ENCODE peak calls at places on chromosomes 11 and 22, in seven cellular contexts. E, L, R, A, V, K and S are unnamed samples.

GRCh38 chr11:112961146-112961668 is at the start of gene NCAM1:
- DNase-seq in A (no peak), L (peak; percentile 51), K (peak; percentile 3), E (peak; percentile 88), R (peak; percentile 90), V (peak; percentile 82), S (peak; percentile 96)

GRCh38 chr11:112540261-112540660 is 279.6 kb upstream of the PLET1 start:
- DNase-seq in R (no peak), V (no peak), K (no peak), E (no peak), L (no peak), A (no peak), S (no peak)

GRCh38 chr11:118180300-118180703 is 3.9 kb upstream of the SCN2B start:
- DNase-seq in A (no peak), R (peak; percentile 48), V (peak; percentile 76), E (peak; percentile 86), L (peak; percentile 26), K (no peak), S (peak; percentile 30)

GRCh38 chr11:126452718-126453117 is 97.2 kb downstream of the ST3GAL4 start:
- DNase-seq in L (no peak), A (no peak), R (no peak), K (no peak), V (no peak), E (no peak), S (no peak)

GRCh38 chr22:41478891-41479521 is 10.1 kb downstream of the ACO2 start:
- DNase-seq in A (no peak), E (no peak), L (no peak), K (no peak), V (peak; percentile 39), R (peak; percentile 39), S (no peak)

GRCh38 chr11:9681583-9682372 is 17.9 kb downstream of the SWAP70 start:
- DNase-seq in L (no peak), V (no peak), R (no peak), E (no peak), K (no peak), A (no peak), S (no peak)

GRCh38 chr11:69267395-69267805 is 26.6 kb upstream of the MYEOV start:
- DNase-seq in K (no peak), V (no peak), R (no peak), A (no peak), L (no peak), E (no peak), S (no peak)

GRCh38 chr22:49760280-49760629 is 67.4 kb downstream of the BRD1 start:
- DNase-seq in V (no peak), K (no peak), A (no peak), L (no peak), R (no peak), E (no peak), S (peak; percentile 46)

GRCh38 chr11:124740277-124740882 is 638 bp downstream of the NRGN start:
- DNase-seq in E (no peak), V (peak; percentile 44), A (no peak), R (no peak), K (peak; percentile 54), L (no peak), S (peak; percentile 36)

GRCh38 chr11:100810146-100810545 is 123.1 kb downstream of the ARHGAP42 start:
- DNase-seq in A (no peak), K (no peak), V (no peak), L (no peak), E (no peak), R (no peak), S (no peak)

GRCh38 chr11:109994896-109995295 is 98.3 kb upstream of the ZC3H12C start:
- DNase-seq in E (no peak), R (peak; percentile 10), L (no peak), K (no peak), A (no peak), V (no peak), S (no peak)

GRCh38 chr11:64663656-64664055 is 59.3 kb downstream of the NRXN2 start:
- DNase-seq in V (no peak), R (no peak), K (no peak), E (no peak), L (no peak), A (no peak), S (no peak)

GRCh38 chr11:69463181-69463891 is 18.1 kb upstream of the LINC01488 start:
- DNase-seq in K (no peak), E (peak; percentile 67), R (peak; percentile 81), V (peak; percentile 70), A (no peak), L (no peak), S (peak; percentile 69)

GRCh38 chr11:126194121-126194543 is 17.3 kb downstream of the RPUSD4 start:
- DNase-seq in R (peak; percentile 71), E (peak; percentile 36), L (peak; percentile 55), V (no peak), K (peak; percentile 36), A (no peak), S (peak; percentile 68)

GRCh38 chr22:43303751-43304150 is 39.4 kb downstream of the SCUBE1 start:
- DNase-seq in L (no peak), K (no peak), R (no peak), V (no peak), A (no peak), E (no peak), S (no peak)

GRCh38 chr11:104323841-104324240 is 159.9 kb upstream of the PDGFD start:
- DNase-seq in L (no peak), A (no peak), E (no peak), R (no peak), K (no peak), V (no peak), S (no peak)

GRCh38 chr11:69496202-69496557 is 14.7 kb downstream of the LINC01488 start:
- DNase-seq in A (no peak), L (no peak), E (no peak), K (no peak), V (no peak), R (no peak), S (no peak)

GRCh38 chr22:49979587-49980264 is 19.2 kb downstream of the PIM3 start:
- DNase-seq in L (peak; percentile 53), K (no peak), E (no peak), V (no peak), R (peak; percentile 60), A (no peak), S (peak; percentile 74)

DNA sequence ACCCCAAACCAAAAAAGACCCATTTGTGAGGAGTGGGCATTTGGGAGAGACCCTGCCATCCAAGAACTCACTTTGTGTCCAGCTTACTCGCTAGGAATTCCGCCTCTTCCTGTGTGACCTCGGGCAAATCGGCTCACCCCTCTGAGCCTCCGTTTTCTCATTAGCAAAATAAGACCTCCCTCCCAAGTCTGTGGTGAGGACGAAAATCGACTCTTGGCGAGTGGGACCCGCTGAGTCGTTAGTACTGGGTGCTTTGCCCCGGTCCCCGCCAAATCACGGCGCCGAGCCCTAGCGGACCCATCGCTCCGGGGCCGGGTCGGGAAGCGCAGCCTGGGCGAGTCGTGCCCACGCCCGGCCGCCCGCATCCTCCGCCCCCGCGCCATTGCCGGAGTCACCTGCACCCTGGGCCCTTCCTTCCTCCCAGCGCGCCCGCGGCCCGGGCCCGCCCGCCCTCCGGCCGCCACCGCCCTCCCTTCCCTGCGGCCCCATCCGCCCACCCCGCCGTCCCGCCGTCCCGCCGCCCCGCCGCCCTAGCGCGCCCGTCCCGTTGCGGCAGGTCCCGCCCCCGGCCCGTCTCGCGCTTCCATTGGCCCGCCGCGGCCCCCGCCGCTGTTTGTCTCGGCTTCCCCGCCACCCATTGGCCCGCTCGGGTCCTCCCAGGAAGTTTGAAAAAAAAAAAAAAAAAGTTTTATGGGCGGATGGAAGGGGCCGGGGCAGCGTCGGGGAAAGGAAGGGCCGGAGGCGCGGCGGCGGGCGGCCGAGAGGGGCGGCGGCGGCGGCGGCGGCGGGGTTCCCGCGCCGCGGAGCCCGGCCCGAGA is 48.9 kb downstream of the TRIOBP start:
- DNase-seq in E (peak; percentile 93), K (peak; percentile 84), R (peak; percentile 90), A (peak; percentile 56), V (peak; percentile 93), L (peak; percentile 95), S (peak; percentile 87)
- H3K4me1 ChIP-seq in E (peaks cover 71% of the 10 kb centered on the region), K (peaks cover 22% of the 10 kb centered on the region), R (peaks cover 42% of the 10 kb centered on the region), A (peaks cover 46% of the 10 kb centered on the region), V (peaks cover 28% of the 10 kb centered on the region), L (peaks cover 49% of the 10 kb centered on the region), S (peaks cover 20% of the 10 kb centered on the region)

DNA sequence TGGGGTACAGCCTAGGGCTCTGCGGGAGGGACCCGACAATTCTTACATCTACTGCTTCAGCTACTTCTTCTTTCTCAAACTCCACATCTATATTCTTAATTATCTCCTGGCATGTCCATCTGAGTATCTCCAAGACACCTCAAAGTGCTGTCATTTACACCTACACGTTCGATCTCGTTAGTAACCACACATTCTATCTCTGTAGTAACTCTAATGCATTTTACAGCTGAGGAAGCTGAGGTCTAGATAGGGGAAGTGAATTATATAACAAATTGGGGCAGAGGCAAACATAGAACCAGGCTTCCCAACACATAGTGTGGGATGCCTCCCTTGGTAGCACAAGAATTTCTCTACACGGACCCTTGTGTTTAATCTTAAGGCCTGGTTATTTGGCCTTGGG is 27.6 kb upstream of the RRM1 start:
- DNase-seq in R (no peak), L (no peak), A (no peak), E (no peak), K (no peak), V (no peak), S (no peak)
- H3K4me1 ChIP-seq in R (peaks cover 4% of the 10 kb centered on the region), L (peaks cover 24% of the 10 kb centered on the region), A (peaks cover 40% of the 10 kb centered on the region), E (peaks cover 33% of the 10 kb centered on the region), K (peaks cover 69% of the 10 kb centered on the region), V (peaks cover 6% of the 10 kb centered on the region), S (no peaks in the 10 kb centered on the region)

GRCh38 chr11:79461144-79461543 is 20.3 kb upstream of the TENM4 start:
- DNase-seq in K (no peak), V (no peak), R (peak; percentile 72), L (no peak), E (peak; percentile 27), A (no peak), S (peak; percentile 1)

GRCh38 chr11:79471071-79471470 is 30.2 kb upstream of the TENM4 start:
- DNase-seq in V (no peak), L (no peak), E (no peak), K (no peak), R (no peak), A (no peak), S (no peak)

GRCh38 chr11:79466411-79466810 is 25.6 kb upstream of the TENM4 start:
- DNase-seq in L (no peak), E (no peak), V (no peak), K (no peak), A (no peak), R (peak; percentile 50), S (no peak)

GRCh38 chr11:79465160-79465559 is 24.3 kb upstream of the TENM4 start:
- DNase-seq in R (no peak), V (no peak), L (no peak), A (no peak), K (no peak), E (no peak), S (no peak)
- H3K4me1 ChIP-seq in R (no peaks in the 10 kb centered on the region), V (no peaks in the 10 kb centered on the region), L (no peaks in the 10 kb centered on the region), A (no peaks in the 10 kb centered on the region), K (no peaks in the 10 kb centered on the region), E (no peaks in the 10 kb centered on the region), S (no peaks in the 10 kb centered on the region)

GRCh38 chr22:23246982-23247766 is 66.9 kb downstream of the BCR start:
- DNase-seq in R (no peak), K (no peak), V (no peak), L (no peak), A (no peak), E (no peak), S (peak; percentile 61)

GRCh38 chr22:23244690-23245044 is 64.4 kb downstream of the BCR start:
- DNase-seq in L (no peak), K (no peak), R (no peak), V (no peak), E (no peak), A (no peak), S (no peak)

GRCh38 chr22:23245799-23246136 is 65.5 kb downstream of the BCR start:
- DNase-seq in V (no peak), K (no peak), R (no peak), E (no peak), A (no peak), L (no peak), S (no peak)

GRCh38 chr22:23243859-23244689 is 63.8 kb downstream of the BCR start:
- DNase-seq in R (no peak), E (no peak), K (no peak), A (no peak), L (no peak), V (no peak), S (no peak)

GRCh38 chr22:23245045-23245798 is 64.9 kb downstream of the BCR start:
- DNase-seq in L (no peak), A (no peak), R (no peak), K (no peak), E (no peak), V (no peak), S (peak; percentile 76)
- H3K4me1 ChIP-seq in L (no peaks in the 10 kb centered on the region), A (peaks cover 33% of the 10 kb centered on the region), R (peaks cover 44% of the 10 kb centered on the region), K (peaks cover 84% of the 10 kb centered on the region), E (peaks cover 42% of the 10 kb centered on the region), V (peaks cover 2% of the 10 kb centered on the region), S (peaks cover 69% of the 10 kb centered on the region)